ENCODE peak calls at places on chromosome 18, in five cellular contexts. M is HepG2, R is GM12891, B is GM12878, G is K562. Y is an unnamed sample.

GRCh38 chr18:13608791-13609552 is 117.4 kb downstream of the FAM210A start:
- DNase-seq in M (no peak), R (no peak), B (no peak), G (no peak), Y (no peak)

GRCh38 chr18:70377857-70378701 is 89.2 kb downstream of the SOCS6 start:
- DNase-seq in M (peak; percentile 83), R (no peak), B (no peak), G (peak; percentile 46), Y (no peak)

GRCh38 chr18:32018331-32019250 is at the start of gene RNF125:
- DNase-seq in M (peak; percentile 5), R (peak; percentile 79), B (peak; percentile 69), G (peak; percentile 65), Y (peak; percentile 86)

GRCh38 chr18:10989486-10989885 is 159.9 kb downstream of the PIEZO2 start:
- DNase-seq in M (no peak), R (no peak), B (no peak), G (no peak), Y (no peak)

GRCh38 chr18:70659026-70659726 is 370.3 kb downstream of the SOCS6 start:
- DNase-seq in M (no peak), R (no peak), B (no peak), G (no peak), Y (no peak)

GRCh38 chr18:23684515-23685197 is 4.6 kb upstream of the LAMA3 start:
- DNase-seq in M (peak; percentile 47), R (no peak), B (no peak), G (no peak), Y (no peak)

GRCh38 chr18:59908790-59909189 is 9.0 kb downstream of the PMAIP1 start:
- DNase-seq in M (no peak), R (no peak), B (no peak), G (no peak), Y (no peak)

GRCh38 chr18:79850731-79851130 is 53.0 kb downstream of the KCNG2 start:
- DNase-seq in M (no peak), R (no peak), B (no peak), G (no peak), Y (no peak)

GRCh38 chr18:80225685-80226084 is 21.6 kb downstream of the PARD6G start:
- DNase-seq in M (no peak), R (no peak), B (no peak), G (no peak), Y (no peak)

GRCh38 chr18:55316615-55317184 is 271.3 kb downstream of the TCF4 start:
- DNase-seq in M (no peak), R (no peak), B (no peak), G (no peak), Y (no peak)

GRCh38 chr18:55376387-55376786 is 211.6 kb downstream of the TCF4 start:
- DNase-seq in M (no peak), R (peak; percentile 16), B (peak; percentile 68), G (no peak), Y (no peak)

GRCh38 chr18:474416-474815 is 26.1 kb downstream of the COLEC12 start:
- DNase-seq in M (no peak), R (no peak), B (no peak), G (no peak), Y (no peak)

GRCh38 chr18:24799720-24800119 is 339.3 kb downstream of the HRH4 start:
- DNase-seq in M (no peak), R (no peak), B (no peak), G (no peak), Y (no peak)

GRCh38 chr18:77106331-77106730 is 26.3 kb downstream of the MBP start:
- DNase-seq in M (no peak), R (no peak), B (no peak), G (peak; percentile 19), Y (no peak)

GRCh38 chr18:22558945-22559385 is 141.2 kb upstream of the CTAGE1 start:
- DNase-seq in M (peak; percentile 31), R (no peak), B (no peak), G (peak; percentile 80), Y (no peak)

GRCh38 chr18:27249933-27250332 is 64.8 kb upstream of the CHST9 start:
- DNase-seq in M (no peak), R (no peak), B (no peak), G (no peak), Y (no peak)

GRCh38 chr18:56770873-56771272 is 119.7 kb downstream of the WDR7 start:
- DNase-seq in M (no peak), R (no peak), B (no peak), G (no peak), Y (no peak)

GRCh38 chr18:68660355-68661183 is 54.3 kb downstream of the TMX3 start:
- DNase-seq in M (peak; percentile 33), R (no peak), B (no peak), G (peak; percentile 8), Y (no peak)

GRCh38 chr18:24674236-24675004 is 214.0 kb downstream of the HRH4 start:
- DNase-seq in M (no peak), R (no peak), B (no peak), G (no peak), Y (no peak)

GRCh38 chr18:76428396-76429261 is 66.4 kb downstream of the ZNF516 start:
- DNase-seq in M (no peak), R (no peak), B (no peak), G (no peak), Y (no peak)

GRCh38 chr18:11728247-11728646 is 39.2 kb downstream of the GNAL start:
- DNase-seq in M (peak; percentile 14), R (no peak), B (no peak), G (no peak), Y (no peak)

GRCh38 chr18:41449612-41450011 is 505.4 kb upstream of the PIK3C3 start:
- DNase-seq in M (no peak), R (no peak), B (no peak), G (no peak), Y (no peak)

GRCh38 chr18:40534748-40535147 is 1420.3 kb upstream of the PIK3C3 start:
- DNase-seq in M (no peak), R (no peak), B (no peak), G (no peak), Y (no peak)

GRCh38 chr18:31497711-31498449 is at the start of gene DSG2:
- DNase-seq in M (peak; percentile 43), R (peak; percentile 74), B (no peak), G (peak; percentile 92), Y (peak; percentile 78)

GRCh38 chr18:22505136-22505535 is 87.4 kb upstream of the CTAGE1 start:
- DNase-seq in M (no peak), R (no peak), B (no peak), G (no peak), Y (no peak)

GRCh38 chr18:56245856-56246575 is 392.4 kb downstream of the TXNL1 start:
- DNase-seq in M (no peak), R (no peak), B (no peak), G (no peak), Y (no peak)

GRCh38 chr18:58362027-58362575 is 266.8 kb downstream of the ALPK2 start:
- DNase-seq in M (no peak), R (no peak), B (no peak), G (no peak), Y (no peak)

GRCh38 chr18:63175264-63175663 is 144.3 kb downstream of the BCL2 start:
- DNase-seq in M (no peak), R (no peak), B (no peak), G (no peak), Y (no peak)

DNA sequence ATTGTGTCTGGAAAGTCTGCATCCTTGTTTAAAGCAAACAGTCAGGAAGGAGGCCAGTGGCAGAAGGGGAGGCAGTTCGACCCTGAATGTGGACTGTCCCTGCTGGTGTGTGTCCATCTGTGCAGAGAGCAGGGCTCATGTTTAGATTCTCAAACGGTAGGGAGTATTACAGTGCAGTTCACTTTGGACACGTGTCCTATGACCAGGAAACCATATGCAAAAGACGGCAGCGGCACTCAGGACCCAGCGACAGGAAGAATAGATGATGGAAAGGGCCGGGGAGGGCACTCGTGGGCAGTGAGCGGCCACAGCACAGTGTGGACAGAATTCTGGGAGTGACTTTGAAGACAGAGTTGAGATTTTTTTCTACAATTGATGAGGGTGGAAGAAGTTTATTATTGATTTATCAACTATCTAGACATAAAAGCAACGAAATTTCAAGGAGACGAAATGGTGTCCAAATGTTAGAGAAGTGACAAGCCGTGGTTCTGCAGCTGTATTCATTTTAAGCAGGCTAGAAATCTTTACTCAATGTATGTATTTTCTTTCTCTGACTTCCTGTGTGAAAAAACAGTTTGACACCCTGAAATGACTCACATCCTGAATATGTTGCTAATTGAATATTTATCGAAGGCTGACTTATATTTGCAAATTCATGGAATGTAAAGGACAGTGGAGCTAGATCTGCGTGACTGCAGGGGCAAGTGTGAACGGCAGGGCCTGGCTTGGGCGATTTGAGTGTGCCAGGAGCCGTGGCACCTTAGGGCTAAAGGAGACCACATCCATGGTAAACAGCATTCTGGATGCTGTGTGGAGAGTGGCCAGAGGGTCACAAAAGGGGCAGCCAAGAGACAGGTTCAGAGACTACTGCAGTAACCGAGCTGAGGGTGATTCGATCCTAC is 214.2 kb downstream of the PTGR3 start:
- DNase-seq in M (no peak), R (no peak), B (peak; percentile 35), G (no peak), Y (no peak)
- TF ChIP-seq TAF1 in M (no peak), R (no peak), B (no peak), G (no peak), Y (peak; percentile 48)

GRCh38 chr18:36031903-36032302 is 35.5 kb downstream of the RPRD1A start:
- DNase-seq in M (no peak), R (no peak), B (no peak), G (no peak), Y (no peak)

GRCh38 chr18:36034299-36034895 is 33.0 kb downstream of the RPRD1A start:
- DNase-seq in M (no peak), R (no peak), B (no peak), G (no peak), Y (no peak)

GRCh38 chr18:36038102-36038663 is 29.2 kb downstream of the RPRD1A start:
- DNase-seq in M (no peak), R (no peak), B (no peak), G (no peak), Y (no peak)

GRCh38 chr18:36031407-36031806 is 36.0 kb downstream of the RPRD1A start:
- DNase-seq in M (no peak), R (no peak), B (no peak), G (no peak), Y (no peak)

GRCh38 chr18:36035253-36035652 is 32.1 kb downstream of the RPRD1A start:
- DNase-seq in M (no peak), R (no peak), B (no peak), G (no peak), Y (no peak)
- TF ChIP-seq POLR2AphosphoS5 in M (no peak), R (no peak), B (no peak), G (no peak), Y (no peak)

GRCh38 chr18:3245853-3246635 is 1.6 kb upstream of the MYL12A start:
- DNase-seq in M (peak; percentile 81), R (peak; percentile 36), B (no peak), G (peak; percentile 73), Y (peak; percentile 39)
- TF ChIP-seq POLR2A in M (no peak), R (peak; percentile 15), B (peak; percentile 60), G (no peak), Y (peak; percentile 72)

DNA sequence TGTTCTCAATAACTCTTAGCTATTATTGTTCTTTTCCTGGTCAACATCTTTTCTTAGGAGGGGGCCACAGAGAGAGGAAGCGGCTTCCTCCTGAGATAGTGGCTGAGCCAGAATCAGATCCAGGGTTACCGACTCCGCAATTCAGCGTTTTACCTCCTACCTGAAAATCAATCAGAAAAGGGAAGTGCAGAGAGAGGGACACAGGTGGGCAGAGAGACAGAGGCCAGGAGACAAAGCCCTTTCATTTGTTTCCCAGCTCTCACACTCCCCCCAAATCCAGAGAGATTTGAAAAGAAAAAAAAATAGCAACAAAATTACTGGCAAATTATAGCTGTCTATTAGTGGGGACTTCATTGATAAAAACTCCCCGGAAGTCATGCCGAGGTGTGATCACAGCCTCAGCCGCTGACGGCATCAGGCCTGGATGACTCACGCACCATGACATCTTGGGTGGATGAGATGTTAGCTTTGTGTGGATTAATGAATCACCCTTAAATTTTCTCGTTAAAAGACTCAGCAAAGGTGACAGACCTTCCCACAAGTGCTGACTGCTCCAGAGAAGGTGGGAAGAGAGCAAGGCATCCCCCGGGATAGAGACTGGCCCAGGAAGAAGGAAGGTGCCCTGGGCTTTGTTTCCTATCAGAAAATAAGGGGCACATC is 120.7 kb downstream of the LOXHD1 start:
- DNase-seq in M (no peak), R (no peak), B (no peak), G (peak; percentile 19), Y (no peak)
- TF ChIP-seq TAF1 in M (no peak), R (no peak), B (no peak), G (no peak), Y (no peak)

Y was measured in GM12892.